ENCODE peak calls at places on chromosomes 11 and 22, in four cellular contexts. P, K, S and T are unnamed samples.

GRCh38 chr11:64233913-64234839 is at the start of gene VEGFB:
- DNase-seq in P (no peak), K (peak), S (peak), T (peak)

GRCh38 chr11:115890500-115890899 is 386.3 kb upstream of the CADM1 start:
- DNase-seq in P (no peak), K (no peak), S (no peak), T (no peak)

GRCh38 chr11:32259641-32260081 is 168.8 kb downstream of the RCN1 start:
- DNase-seq in P (peak), K (peak), S (no peak), T (peak)

GRCh38 chr11:13487661-13488030 is 8.2 kb downstream of the PTH start:
- DNase-seq in P (peak), K (no peak), S (peak), T (no peak)

GRCh38 chr11:113286509-113287497 is 27.6 kb upstream of the TTC12 start:
- DNase-seq in P (peak), K (no peak), S (no peak), T (peak)

GRCh38 chr11:115581871-115582639 is 77.8 kb upstream of the CADM1 start:
- DNase-seq in P (no peak), K (peak), S (peak), T (peak)

GRCh38 chr22:20490183-20490940 is 5.2 kb downstream of the KLHL22 start:
- DNase-seq in P (no peak), K (no peak), S (no peak), T (no peak)

GRCh38 chr11:86931965-86932332 is 23.2 kb downstream of the FZD4 start:
- DNase-seq in P (peak), K (no peak), S (no peak), T (no peak)

GRCh38 chr11:128508785-128509518 is 78.4 kb downstream of the ETS1 start:
- DNase-seq in P (peak), K (no peak), S (no peak), T (peak)

GRCh38 chr11:34050536-34050935 is 995 bp upstream of the CAPRIN1 start:
- DNase-seq in P (peak), K (no peak), S (no peak), T (peak)

GRCh38 chr11:76385903-76386302 is 4.8 kb downstream of the GVQW3 start:
- DNase-seq in P (no peak), K (no peak), S (peak), T (no peak)

GRCh38 chr11:27158763-27159679 is 118.4 kb downstream of the BBOX1 start:
- DNase-seq in P (peak), K (peak), S (peak), T (peak)

GRCh38 chr11:88508808-88509581 is 171.5 kb upstream of the CTSC start:
- DNase-seq in P (peak), K (peak), S (peak), T (no peak)

GRCh38 chr11:65116370-65117205 is 913 bp downstream of the ZNHIT2 start:
- DNase-seq in P (peak), K (peak), S (peak), T (peak)

GRCh38 chr11:11842426-11843008 is 745 bp downstream of the USP47 start:
- DNase-seq in P (peak), K (peak), S (peak), T (peak)

GRCh38 chr11:86068138-86068861 is 584 bp downstream of the PICALM start:
- DNase-seq in P (no peak), K (peak), S (peak), T (peak)

GRCh38 chr11:77085652-77086051 is 17.0 kb upstream of the OMP start:
- DNase-seq in P (no peak), K (no peak), S (no peak), T (no peak)

GRCh38 chr11:64850979-64851567 is 6.6 kb upstream of the CDC42BPG start:
- DNase-seq in P (no peak), K (no peak), S (peak), T (peak)